ENCODE peak calls at places on chromosome 22, in nine cellular contexts. C, F, U, W, D, M, N, A and J are unnamed samples.

GRCh38 chr22:24284747-24285203 is 14.1 kb downstream of the SPECC1L start:
- DNase-seq in F (no peak), N (no peak), C (no peak), D (no peak), M (no peak), W (no peak), A (no peak), U (no peak), J (no peak)

GRCh38 chr22:50627452-50627913 is 469 bp downstream of the ARSA start:
- DNase-seq in U (no peak), N (no peak), M (no peak), A (peak), W (no peak), F (peak), D (peak), C (peak), J (peak)

GRCh38 chr22:25076281-25076680 is 123.4 kb upstream of the CRYBB3 start:
- DNase-seq in F (no peak), A (no peak), N (no peak), M (no peak), D (no peak), U (no peak), W (no peak), C (no peak), J (no peak)

GRCh38 chr22:17903564-17904295 is 120.6 kb downstream of the MICAL3 start:
- DNase-seq in U (no peak), N (no peak), C (no peak), W (no peak), A (peak), F (no peak), M (no peak), D (no peak), J (no peak)

GRCh38 chr22:43346521-43346929 is 3.4 kb upstream of the SCUBE1 start:
- DNase-seq in D (peak), U (peak), F (peak), M (peak), N (peak), C (peak), A (peak), W (no peak), J (peak)

GRCh38 chr22:35425971-35426800 is 26.2 kb downstream of the MCM5 start:
- DNase-seq in M (no peak), W (no peak), F (no peak), A (no peak), U (no peak), D (peak), N (no peak), C (peak), J (peak)

GRCh38 chr22:36331306-36331911 is 56.4 kb downstream of the MYH9 start:
- DNase-seq in U (no peak), A (peak), C (peak), N (peak), M (no peak), D (peak), W (peak), F (peak), J (no peak)

GRCh38 chr22:50738649-50739227 is 734 bp downstream of the ACR start:
- DNase-seq in M (peak), F (no peak), N (no peak), W (no peak), D (no peak), A (no peak), C (no peak), U (peak), J (no peak)

GRCh38 chr22:39236321-39237275 is 8.2 kb downstream of the PDGFB start:
- DNase-seq in F (peak), W (peak), C (no peak), N (peak), M (no peak), D (no peak), U (no peak), A (no peak), J (no peak)

GRCh38 chr22:32127904-32128303 is 31.2 kb downstream of the C22orf42 start:
- DNase-seq in C (no peak), M (no peak), D (peak), W (no peak), F (no peak), U (no peak), A (no peak), N (no peak), J (no peak)

GRCh38 chr22:43504068-43504467 is 92.3 kb downstream of the MPPED1 start:
- DNase-seq in C (no peak), W (no peak), U (no peak), D (no peak), N (no peak), A (no peak), F (no peak), M (no peak), J (no peak)

GRCh38 chr22:31901388-31902137 is 42.8 kb upstream of the YWHAH start:
- DNase-seq in M (no peak), C (no peak), A (no peak), U (no peak), N (no peak), D (no peak), W (no peak), F (no peak), J (no peak)

GRCh38 chr22:47275479-47276218 is 513.2 kb downstream of the TBC1D22A start:
- DNase-seq in D (no peak), U (no peak), C (no peak), W (no peak), M (no peak), N (no peak), F (peak), A (no peak), J (no peak)
- TF ChIP-seq CTCF in D (no peak), U (no peak), C (no peak), W (no peak), M (no peak), N (no peak), F (peak), A (no peak), J (no peak)

GRCh38 chr22:27682438-27682837 is 119.1 kb downstream of the MN1 start:
- DNase-seq in M (no peak), D (peak), W (no peak), F (peak), N (no peak), C (peak), A (no peak), U (no peak), J (peak)
- TF ChIP-seq CTCF in M (no peak), D (peak), W (no peak), F (peak), N (no peak), C (peak), A (no peak), U (no peak), J (peak)

DNA sequence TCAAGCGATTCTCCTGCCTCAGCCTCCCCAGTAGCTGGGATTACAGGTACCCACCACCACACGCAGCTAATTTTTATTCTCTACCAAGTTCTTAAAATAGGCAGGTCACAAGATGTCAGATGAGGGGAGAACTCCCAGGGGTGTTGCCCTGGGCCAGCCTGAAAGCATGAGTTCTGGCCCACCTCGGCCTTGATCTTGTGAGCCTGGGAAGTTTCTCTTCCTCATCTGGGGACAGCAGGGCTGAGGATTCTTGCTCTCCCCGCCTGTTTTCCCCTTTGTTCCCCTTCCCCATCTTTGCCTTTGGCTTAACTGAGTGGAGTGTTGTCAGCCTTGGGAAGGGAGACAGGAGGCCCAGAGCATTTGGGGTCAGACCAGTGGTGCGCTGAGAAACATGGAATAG is 3.5 kb downstream of the PDXP start:
- DNase-seq in D (no peak), U (no peak), M (no peak), A (no peak), W (no peak), F (no peak), C (no peak), N (no peak), J (no peak)
- TF ChIP-seq CTCF in D (no peak), U (no peak), M (no peak), A (no peak), W (no peak), F (no peak), C (no peak), N (no peak), J (no peak)

GRCh38 chr22:48576333-48577013 is 1251.2 kb downstream of the BRD1 start:
- DNase-seq in W (no peak), A (no peak), N (no peak), D (peak), F (peak), C (peak), U (no peak), M (peak), J (peak)
- TF ChIP-seq CTCF in W (no peak), A (peak), N (peak), D (peak), F (peak), C (peak), U (peak), M (peak), J (peak)

GRCh38 chr22:40325315-40325714 is 21.0 kb upstream of the ADSL start:
- DNase-seq in N (no peak), A (no peak), U (no peak), W (no peak), F (no peak), C (no peak), D (no peak), M (no peak), J (no peak)
- TF ChIP-seq CTCF in N (no peak), A (no peak), U (no peak), W (no peak), F (no peak), C (no peak), D (peak), M (no peak), J (no peak)

GRCh38 chr22:41597635-41597953 is 8.0 kb upstream of the PMM1 start:
- DNase-seq in W (no peak), A (no peak), U (no peak), D (no peak), M (no peak), N (no peak), F (no peak), C (no peak), J (no peak)
- TF ChIP-seq CTCF in W (no peak), A (no peak), U (no peak), D (no peak), M (no peak), N (no peak), F (no peak), C (no peak), J (peak)

GRCh38 chr22:42316988-42317387 is 46.5 kb upstream of the TCF20 start:
- DNase-seq in M (no peak), C (peak), D (no peak), W (no peak), N (no peak), A (no peak), F (peak), U (no peak), J (no peak)

GRCh38 chr22:42315392-42315756 is 44.9 kb upstream of the TCF20 start:
- DNase-seq in N (no peak), W (no peak), M (no peak), C (no peak), F (no peak), U (no peak), A (no peak), D (no peak), J (no peak)

GRCh38 chr22:42314709-42315391 is 44.4 kb upstream of the TCF20 start:
- DNase-seq in M (no peak), C (no peak), N (no peak), W (no peak), U (no peak), F (no peak), A (no peak), D (no peak), J (no peak)

GRCh38 chr22:42313204-42313603 is 42.8 kb upstream of the TCF20 start:
- DNase-seq in W (no peak), D (no peak), F (peak), N (no peak), M (no peak), A (no peak), C (no peak), U (no peak), J (no peak)

GRCh38 chr22:42313804-42314581 is 43.5 kb upstream of the TCF20 start:
- DNase-seq in U (no peak), D (peak), A (peak), C (peak), W (no peak), N (no peak), F (peak), M (no peak), J (peak)
- TF ChIP-seq CTCF in U (no peak), D (peak), A (peak), C (peak), W (peak), N (peak), F (peak), M (peak), J (peak)

GRCh38 chr22:40651563-40652501 is 15.3 kb upstream of the MRTFA start:
- DNase-seq in F (peak), A (peak), C (peak), M (peak), W (no peak), U (peak), N (peak), D (peak), J (peak)
- TF ChIP-seq CTCF in F (no peak), A (no peak), C (no peak), M (no peak), W (no peak), U (no peak), N (no peak), D (no peak), J (no peak)